ENCODE peak calls at places on chromosomes 1 and 21, in six cellular contexts. One of them, this sample, is unnamed.

GRCh38 chr1:223714421-223714724 is 2.0 kb downstream of the CAPN2 start:
- DNase-seq in AG10803: no peak
- DNase-seq in heart left ventricle: no peak
- DNase-seq in fibroblast of pulmonary artery: no peak
- DNase-seq in PC-9: no peak
- DNase-seq in GM23338: no peak
- DNase-seq in this sample: no peak

GRCh38 chr1:234730110-234730509 is 120.1 kb upstream of the IRF2BP2 start:
- DNase-seq in heart left ventricle: no peak
- DNase-seq in PC-9: no peak
- DNase-seq in GM23338: no peak
- DNase-seq in fibroblast of pulmonary artery: no peak
- DNase-seq in AG10803: no peak
- DNase-seq in this sample: no peak

GRCh38 chr1:16046865-16047264 is 3.3 kb downstream of the CLCNKB start:
- DNase-seq in PC-9: no peak
- DNase-seq in fibroblast of pulmonary artery: peak; percentile 13
- DNase-seq in heart left ventricle: no peak
- DNase-seq in GM23338: no peak
- DNase-seq in AG10803: peak; percentile 35
- DNase-seq in this sample: peak; percentile 22

GRCh38 chr1:245484176-245484575 is 329.4 kb downstream of the KIF26B start:
- DNase-seq in PC-9: no peak
- DNase-seq in AG10803: no peak
- DNase-seq in fibroblast of pulmonary artery: no peak
- DNase-seq in heart left ventricle: no peak
- DNase-seq in GM23338: peak; percentile 66
- DNase-seq in this sample: no peak

GRCh38 chr1:218025454-218025853 is 259.6 kb upstream of the RRP15 start:
- DNase-seq in AG10803: no peak
- DNase-seq in heart left ventricle: no peak
- DNase-seq in fibroblast of pulmonary artery: no peak
- DNase-seq in GM23338: no peak
- DNase-seq in PC-9: no peak
- DNase-seq in this sample: no peak

GRCh38 chr1:27145934-27146354 is 9.0 kb downstream of the SLC9A1 start:
- DNase-seq in PC-9: peak; percentile 62
- DNase-seq in AG10803: peak; percentile 79
- DNase-seq in heart left ventricle: no peak
- DNase-seq in fibroblast of pulmonary artery: peak; percentile 73
- DNase-seq in GM23338: no peak
- DNase-seq in this sample: peak; percentile 89

GRCh38 chr1:7247683-7248401 is 462.6 kb downstream of the CAMTA1 start:
- DNase-seq in GM23338: no peak
- DNase-seq in PC-9: no peak
- DNase-seq in fibroblast of pulmonary artery: no peak
- DNase-seq in AG10803: no peak
- DNase-seq in heart left ventricle: no peak
- DNase-seq in this sample: no peak

GRCh38 chr21:36205962-36206361 is 49.3 kb downstream of the DOP1B start:
- DNase-seq in heart left ventricle: no peak
- DNase-seq in fibroblast of pulmonary artery: no peak
- DNase-seq in PC-9: no peak
- DNase-seq in GM23338: no peak
- DNase-seq in AG10803: no peak
- DNase-seq in this sample: no peak

GRCh38 chr1:31704261-31705079 is 653 bp upstream of the COL16A1 start:
- DNase-seq in AG10803: peak; percentile 80
- DNase-seq in GM23338: peak; percentile 30
- DNase-seq in fibroblast of pulmonary artery: peak; percentile 53
- DNase-seq in heart left ventricle: no peak
- DNase-seq in PC-9: no peak
- DNase-seq in this sample: peak; percentile 66

GRCh38 chr1:17462677-17463076 is 23.2 kb upstream of the RCC2 start:
- DNase-seq in AG10803: no peak
- DNase-seq in heart left ventricle: no peak
- DNase-seq in fibroblast of pulmonary artery: no peak
- DNase-seq in GM23338: no peak
- DNase-seq in PC-9: no peak
- DNase-seq in this sample: no peak

GRCh38 chr1:22646359-22646758 is 2.9 kb downstream of the C1QC start:
- DNase-seq in AG10803: peak; percentile 3
- DNase-seq in heart left ventricle: no peak
- DNase-seq in GM23338: no peak
- DNase-seq in fibroblast of pulmonary artery: peak; percentile 6
- DNase-seq in PC-9: no peak
- DNase-seq in this sample: peak; percentile 9

GRCh38 chr1:210448293-210448892 is 119.7 kb downstream of the HHAT start:
- DNase-seq in GM23338: peak; percentile 80
- DNase-seq in AG10803: peak; percentile 76
- DNase-seq in PC-9: peak; percentile 19
- DNase-seq in fibroblast of pulmonary artery: peak; percentile 69
- DNase-seq in heart left ventricle: no peak
- DNase-seq in this sample: peak; percentile 69

GRCh38 chr1:153534226-153534932 is 1.4 kb downstream of the S100A6 start:
- DNase-seq in AG10803: peak; percentile 46
- DNase-seq in fibroblast of pulmonary artery: no peak
- DNase-seq in PC-9: no peak
- DNase-seq in heart left ventricle: no peak
- DNase-seq in GM23338: no peak
- DNase-seq in this sample: peak; percentile 26

GRCh38 chr1:54614024-54614423 is 9.3 kb downstream of the FAM151A start:
- DNase-seq in fibroblast of pulmonary artery: no peak
- DNase-seq in GM23338: no peak
- DNase-seq in heart left ventricle: no peak
- DNase-seq in AG10803: no peak
- DNase-seq in PC-9: no peak
- DNase-seq in this sample: no peak

GRCh38 chr21:43348801-43349261 is 78.1 kb downstream of the SIK1 start:
- DNase-seq in GM23338: no peak
- DNase-seq in AG10803: no peak
- DNase-seq in PC-9: no peak
- DNase-seq in fibroblast of pulmonary artery: peak; percentile 74
- DNase-seq in heart left ventricle: peak; percentile 57
- DNase-seq in this sample: peak; percentile 74

GRCh38 chr21:42636931-42637601 is 16.4 kb upstream of the PDE9A start:
- DNase-seq in heart left ventricle: no peak
- DNase-seq in PC-9: no peak
- DNase-seq in fibroblast of pulmonary artery: no peak
- DNase-seq in AG10803: no peak
- DNase-seq in GM23338: no peak
- DNase-seq in this sample: no peak

GRCh38 chr1:64624446-64624766 is 120.5 kb upstream of the RAVER2 start:
- DNase-seq in PC-9: no peak
- DNase-seq in fibroblast of pulmonary artery: peak; percentile 14
- DNase-seq in AG10803: peak; percentile 83
- DNase-seq in heart left ventricle: peak; percentile 15
- DNase-seq in GM23338: no peak
- DNase-seq in this sample: peak; percentile 61

GRCh38 chr1:226646870-226647449 is 92.1 kb downstream of the ITPKB start:
- DNase-seq in PC-9: no peak
- DNase-seq in GM23338: no peak
- DNase-seq in AG10803: no peak
- DNase-seq in fibroblast of pulmonary artery: no peak
- DNase-seq in heart left ventricle: no peak
- DNase-seq in this sample: no peak

DNA sequence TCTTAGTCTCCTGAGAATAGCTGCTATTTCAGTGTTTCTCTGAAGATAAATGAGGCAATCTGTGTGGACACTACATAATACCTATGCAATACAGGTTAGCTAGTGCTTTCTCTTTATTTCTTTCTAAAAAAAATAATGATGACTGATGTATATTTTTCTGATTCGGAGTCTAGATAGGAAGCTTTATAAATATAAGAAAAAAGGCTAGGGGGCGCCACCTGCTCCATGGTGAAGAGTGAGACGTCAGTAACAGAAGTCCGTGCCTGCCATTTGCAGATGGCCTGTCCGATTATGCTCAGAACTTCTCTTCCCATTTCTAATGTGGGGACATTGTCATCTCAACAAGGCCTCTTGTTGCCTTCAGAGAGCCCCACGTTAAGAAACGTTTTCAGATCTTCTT is 26.4 kb downstream of the QSOX1 start:
- DNase-seq in fibroblast of pulmonary artery: peak; percentile 23
- DNase-seq in GM23338: peak; percentile 83
- DNase-seq in PC-9: no peak
- DNase-seq in AG10803: peak; percentile 17
- DNase-seq in heart left ventricle: no peak
- DNase-seq in this sample: no peak
- TF ChIP-seq CTCF in fibroblast of pulmonary artery: peak; percentile 32
- TF ChIP-seq CTCF in GM23338: peak; percentile 73
- TF ChIP-seq CTCF in PC-9: peak; percentile 59
- TF ChIP-seq CTCF in AG10803: peak; percentile 25
- TF ChIP-seq CTCF in heart left ventricle: peak; percentile 25
- TF ChIP-seq CTCF in this sample: peak; percentile 37

GRCh38 chr1:72282271-72282656 is at the start of gene NEGR1:
- DNase-seq in heart left ventricle: peak; percentile 22
- DNase-seq in AG10803: peak; percentile 78
- DNase-seq in GM23338: peak; percentile 66
- DNase-seq in fibroblast of pulmonary artery: peak; percentile 70
- DNase-seq in PC-9: peak; percentile 12
- DNase-seq in this sample: peak; percentile 66

GRCh38 chr1:72280714-72281113 is 1.6 kb downstream of the NEGR1 start:
- DNase-seq in fibroblast of pulmonary artery: no peak
- DNase-seq in GM23338: no peak
- DNase-seq in heart left ventricle: no peak
- DNase-seq in PC-9: no peak
- DNase-seq in AG10803: no peak
- DNase-seq in this sample: peak; percentile 32

GRCh38 chr1:72280131-72280530 is 2.2 kb downstream of the NEGR1 start:
- DNase-seq in fibroblast of pulmonary artery: no peak
- DNase-seq in AG10803: no peak
- DNase-seq in heart left ventricle: no peak
- DNase-seq in PC-9: no peak
- DNase-seq in GM23338: no peak
- DNase-seq in this sample: no peak

GRCh38 chr1:72281637-72282270 is 585 bp downstream of the NEGR1 start:
- DNase-seq in fibroblast of pulmonary artery: no peak
- DNase-seq in GM23338: peak; percentile 35
- DNase-seq in AG10803: no peak
- DNase-seq in heart left ventricle: no peak
- DNase-seq in PC-9: no peak
- DNase-seq in this sample: no peak

DNA sequence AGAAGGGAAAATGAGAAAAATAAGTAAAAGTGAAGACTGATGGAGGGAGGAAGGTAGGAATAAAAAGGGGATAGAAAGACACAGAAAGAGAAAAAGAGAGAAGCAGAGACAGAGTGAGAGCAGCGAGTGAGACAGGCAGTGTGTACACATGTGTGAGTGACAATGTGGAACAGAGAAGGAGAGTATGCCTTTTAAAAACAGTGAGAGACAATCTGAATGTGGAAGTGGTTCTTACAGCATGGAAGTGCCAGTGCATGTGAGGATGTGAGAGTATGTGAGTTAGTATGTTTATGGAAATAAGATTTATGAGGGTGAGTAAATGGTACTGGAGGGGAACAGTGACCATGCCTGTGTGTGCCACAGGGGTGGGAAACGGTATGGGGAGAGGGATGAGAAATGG is 1.2 kb downstream of the NEGR1 start:
- DNase-seq in fibroblast of pulmonary artery: no peak
- DNase-seq in PC-9: no peak
- DNase-seq in AG10803: peak; percentile 23
- DNase-seq in heart left ventricle: no peak
- DNase-seq in GM23338: no peak
- DNase-seq in this sample: no peak
- H3K4me3 ChIP-seq in fibroblast of pulmonary artery: no peak overlapping the region
- H3K4me3 ChIP-seq in PC-9: no peak overlapping the region
- H3K4me3 ChIP-seq in AG10803: peak overlapping the region; percentile 85
- H3K4me3 ChIP-seq in heart left ventricle: peak overlapping the region; percentile 91
- H3K4me3 ChIP-seq in GM23338: peak overlapping the region; percentile 91
- H3K4me3 ChIP-seq in this sample: peak overlapping the region; percentile 62

GRCh38 chr1:939511-940107 is 15.9 kb downstream of the SAMD11 start:
- DNase-seq in heart left ventricle: no peak
- DNase-seq in AG10803: no peak
- DNase-seq in PC-9: no peak
- DNase-seq in fibroblast of pulmonary artery: no peak
- DNase-seq in GM23338: no peak
- DNase-seq in this sample: no peak

GRCh38 chr1:937521-937920 is 13.8 kb downstream of the SAMD11 start:
- DNase-seq in fibroblast of pulmonary artery: no peak
- DNase-seq in AG10803: no peak
- DNase-seq in GM23338: no peak
- DNase-seq in heart left ventricle: no peak
- DNase-seq in PC-9: no peak
- DNase-seq in this sample: no peak

GRCh38 chr1:938711-939504 is 15.2 kb downstream of the SAMD11 start:
- DNase-seq in heart left ventricle: no peak
- DNase-seq in fibroblast of pulmonary artery: no peak
- DNase-seq in PC-9: no peak
- DNase-seq in GM23338: peak; percentile 71
- DNase-seq in AG10803: no peak
- DNase-seq in this sample: no peak

GRCh38 chr1:936865-937264 is 13.1 kb downstream of the SAMD11 start:
- DNase-seq in GM23338: no peak
- DNase-seq in PC-9: no peak
- DNase-seq in AG10803: no peak
- DNase-seq in heart left ventricle: no peak
- DNase-seq in fibroblast of pulmonary artery: no peak
- DNase-seq in this sample: no peak

DNA sequence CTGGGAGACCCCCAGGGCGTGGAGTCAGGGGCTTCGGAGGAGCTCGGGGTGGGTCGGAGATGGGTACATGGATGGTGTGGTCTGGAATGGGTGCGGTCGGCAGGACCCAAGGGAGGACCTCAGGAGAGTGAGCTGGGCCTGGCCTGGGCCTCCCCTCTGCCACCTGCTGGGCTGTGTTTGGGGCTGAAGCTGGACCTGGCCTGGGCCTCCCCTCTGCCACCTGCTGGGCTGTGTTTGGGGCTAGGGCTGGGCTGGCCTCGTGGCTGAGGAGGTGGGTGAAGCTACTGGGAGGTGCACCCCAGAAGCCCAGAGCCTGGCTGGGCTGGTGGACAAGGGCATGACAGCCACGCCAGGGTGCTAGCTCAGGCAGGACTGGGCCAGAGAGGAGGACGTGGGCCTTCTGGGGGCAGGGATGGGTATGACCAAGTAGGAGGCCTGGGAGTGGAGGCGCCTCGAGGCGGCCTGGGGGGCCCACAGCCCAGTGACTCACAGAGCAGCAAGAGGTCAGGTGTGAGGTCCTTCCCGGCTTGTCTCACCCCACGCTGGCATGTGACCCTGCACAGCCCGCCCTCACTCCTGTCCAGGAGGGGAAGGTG is 14.5 kb downstream of the SAMD11 start:
- DNase-seq in GM23338: no peak
- DNase-seq in heart left ventricle: no peak
- DNase-seq in AG10803: no peak
- DNase-seq in PC-9: peak; percentile 67
- DNase-seq in fibroblast of pulmonary artery: peak; percentile 32
- DNase-seq in this sample: no peak
- TF ChIP-seq CTCF in GM23338: no peak
- TF ChIP-seq CTCF in heart left ventricle: peak; percentile 42
- TF ChIP-seq CTCF in AG10803: peak; percentile 52
- TF ChIP-seq CTCF in PC-9: peak; percentile 63
- TF ChIP-seq CTCF in fibroblast of pulmonary artery: peak; percentile 45
- TF ChIP-seq CTCF in this sample: peak; percentile 58

DNA sequence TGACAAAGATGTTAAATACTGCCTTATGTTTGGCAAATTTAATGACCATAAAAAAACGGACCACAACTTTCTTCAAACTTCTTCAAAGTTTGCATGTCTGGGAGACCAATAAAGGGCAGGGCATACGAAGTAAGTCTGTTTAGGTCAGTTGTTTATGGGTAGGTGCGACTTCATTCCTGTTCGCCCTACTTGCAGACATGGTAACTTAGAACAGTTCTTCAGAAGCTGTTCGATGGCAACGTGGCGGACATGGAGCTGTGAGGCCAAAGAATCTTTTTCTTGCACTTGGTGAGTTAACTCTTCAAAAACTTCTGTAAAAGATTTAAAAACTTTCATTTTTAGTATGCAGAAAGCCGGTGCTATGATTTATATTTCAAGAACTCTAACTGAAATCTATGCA is 25.9 kb downstream of the C21orf91 start:
- DNase-seq in AG10803: no peak
- DNase-seq in GM23338: no peak
- DNase-seq in PC-9: no peak
- DNase-seq in fibroblast of pulmonary artery: no peak
- DNase-seq in heart left ventricle: no peak
- DNase-seq in this sample: no peak
- H3K4me3 ChIP-seq in AG10803: no peak overlapping the region
- H3K4me3 ChIP-seq in GM23338: no peak overlapping the region
- H3K4me3 ChIP-seq in PC-9: no peak overlapping the region
- H3K4me3 ChIP-seq in fibroblast of pulmonary artery: no peak overlapping the region
- H3K4me3 ChIP-seq in heart left ventricle: peak overlapping the region; percentile 47
- H3K4me3 ChIP-seq in this sample: no peak overlapping the region